ENCODE peak calls at places on chromosomes 3 and 15, in four cellular contexts. One of them, this sample, is unnamed.

GRCh38 chr15:56537881-56538280 is 72.9 kb upstream of the MNS1 start:
- DNase-seq in mesenchymal stem cell: no peak
- DNase-seq in neuronal stem cell: no peak
- DNase-seq in H9: no peak
- DNase-seq in this sample: peak

GRCh38 chr3:37969601-37970100 is 20.9 kb upstream of the VILL start:
- DNase-seq in mesenchymal stem cell: no peak
- DNase-seq in neuronal stem cell: no peak
- DNase-seq in H9: peak
- DNase-seq in this sample: no peak

GRCh38 chr3:42476225-42477160 is 25.9 kb upstream of the VIPR1 start:
- DNase-seq in mesenchymal stem cell: peak
- DNase-seq in neuronal stem cell: no peak
- DNase-seq in H9: no peak
- DNase-seq in this sample: no peak

GRCh38 chr3:152267831-152268500 is 763 bp upstream of the MBNL1 start:
- DNase-seq in mesenchymal stem cell: no peak
- DNase-seq in neuronal stem cell: no peak
- DNase-seq in H9: no peak
- DNase-seq in this sample: no peak

GRCh38 chr3:97827741-97828471 is 6.1 kb downstream of the CRYBG3 start:
- DNase-seq in mesenchymal stem cell: no peak
- DNase-seq in neuronal stem cell: no peak
- DNase-seq in H9: no peak
- DNase-seq in this sample: no peak

GRCh38 chr3:108527827-108528226 is 17.4 kb upstream of the MYH15 start:
- DNase-seq in mesenchymal stem cell: no peak
- DNase-seq in neuronal stem cell: no peak
- DNase-seq in H9: no peak
- DNase-seq in this sample: no peak

GRCh38 chr15:86139828-86140227 is 60.2 kb downstream of the AGBL1 start:
- DNase-seq in mesenchymal stem cell: no peak
- DNase-seq in neuronal stem cell: no peak
- DNase-seq in H9: peak
- DNase-seq in this sample: peak

GRCh38 chr3:114874447-114874846 is 272.6 kb downstream of the ZBTB20 start:
- DNase-seq in mesenchymal stem cell: no peak
- DNase-seq in neuronal stem cell: no peak
- DNase-seq in H9: no peak
- DNase-seq in this sample: no peak

GRCh38 chr15:101167791-101168462 is 83.9 kb downstream of the CHSY1 start:
- DNase-seq in mesenchymal stem cell: peak
- DNase-seq in neuronal stem cell: no peak
- DNase-seq in H9: no peak
- DNase-seq in this sample: peak

GRCh38 chr3:62843508-62843907 is 31.7 kb downstream of the CADPS start:
- DNase-seq in mesenchymal stem cell: no peak
- DNase-seq in neuronal stem cell: no peak
- DNase-seq in H9: no peak
- DNase-seq in this sample: no peak

GRCh38 chr3:62845996-62846395 is 29.2 kb downstream of the CADPS start:
- DNase-seq in mesenchymal stem cell: no peak
- DNase-seq in neuronal stem cell: no peak
- DNase-seq in H9: no peak
- DNase-seq in this sample: no peak
- H3K4ac ChIP-seq in mesenchymal stem cell: no peak
- H3K4ac ChIP-seq in neuronal stem cell: no peak
- H3K4ac ChIP-seq in H9: no peak
- H3K4ac ChIP-seq in this sample: no peak

DNA sequence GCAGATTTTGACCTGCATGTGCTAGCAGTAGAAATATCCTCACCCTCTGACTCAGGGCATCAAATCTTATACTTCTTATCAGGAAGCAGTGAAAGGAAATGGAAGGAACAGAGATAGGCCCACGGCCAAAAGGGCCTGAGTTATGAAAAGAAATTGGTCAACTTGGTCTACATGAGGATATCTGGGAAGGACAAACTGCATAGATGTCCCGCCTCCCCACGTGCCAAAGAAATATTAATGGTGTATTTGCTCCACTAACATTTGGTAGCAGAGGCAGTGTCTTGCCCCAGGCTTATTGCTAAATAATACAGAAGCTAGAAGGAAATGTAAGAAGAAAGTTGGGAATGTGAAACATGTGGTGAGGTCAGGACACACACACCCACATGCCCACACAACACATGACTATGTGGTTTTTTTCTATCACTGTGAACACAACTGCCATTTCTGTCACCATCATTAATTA is 93.5 kb upstream of the COL8A1 start:
- DNase-seq in mesenchymal stem cell: peak
- DNase-seq in neuronal stem cell: no peak
- DNase-seq in H9: no peak
- DNase-seq in this sample: no peak
- H3K4ac ChIP-seq in mesenchymal stem cell: no peak
- H3K4ac ChIP-seq in neuronal stem cell: no peak
- H3K4ac ChIP-seq in H9: no peak
- H3K4ac ChIP-seq in this sample: no peak

DNA sequence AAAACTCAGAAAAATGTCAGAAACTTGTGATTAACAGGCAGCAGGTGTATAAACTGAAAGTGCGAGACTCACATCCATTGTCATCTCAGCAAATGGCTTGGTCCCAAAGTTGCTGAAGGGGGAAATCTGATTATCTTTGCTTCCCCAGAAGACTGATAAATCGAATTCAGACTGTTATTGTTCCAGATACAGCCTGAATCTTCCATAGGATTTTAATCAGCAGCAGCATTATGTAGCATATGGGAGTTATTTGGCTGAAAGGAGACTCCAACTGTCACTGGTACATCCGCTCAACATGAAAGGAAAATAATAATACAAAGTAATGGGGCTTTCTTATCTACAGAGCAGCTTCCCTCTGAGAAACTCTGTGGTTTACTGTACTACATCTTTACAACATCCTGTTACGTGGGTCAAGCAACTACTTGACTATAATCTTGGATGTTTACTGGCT is 550.4 kb upstream of the CCDC54 start:
- DNase-seq in mesenchymal stem cell: peak
- DNase-seq in neuronal stem cell: no peak
- DNase-seq in H9: no peak
- DNase-seq in this sample: peak
- H3K4ac ChIP-seq in mesenchymal stem cell: no peak
- H3K4ac ChIP-seq in neuronal stem cell: no peak
- H3K4ac ChIP-seq in H9: no peak
- H3K4ac ChIP-seq in this sample: no peak

GRCh38 chr3:32819086-32819450 is 1.3 kb downstream of the TRIM71 start:
- DNase-seq in mesenchymal stem cell: no peak
- DNase-seq in neuronal stem cell: no peak
- DNase-seq in H9: no peak
- DNase-seq in this sample: no peak
- H3K4ac ChIP-seq in mesenchymal stem cell: no peak
- H3K4ac ChIP-seq in neuronal stem cell: no peak
- H3K4ac ChIP-seq in H9: no peak
- H3K4ac ChIP-seq in this sample: peak

GRCh38 chr15:62809106-62809967 is 233.2 kb upstream of the TPM1 start:
- DNase-seq in mesenchymal stem cell: peak
- DNase-seq in neuronal stem cell: peak
- DNase-seq in H9: no peak
- DNase-seq in this sample: peak

GRCh38 chr15:62807539-62808130 is 234.9 kb upstream of the TPM1 start:
- DNase-seq in mesenchymal stem cell: no peak
- DNase-seq in neuronal stem cell: no peak
- DNase-seq in H9: peak
- DNase-seq in this sample: peak

GRCh38 chr15:62809968-62810260 is 232.6 kb upstream of the TPM1 start:
- DNase-seq in mesenchymal stem cell: peak
- DNase-seq in neuronal stem cell: no peak
- DNase-seq in H9: no peak
- DNase-seq in this sample: no peak

GRCh38 chr15:62816342-62817059 is 226.0 kb upstream of the TPM1 start:
- DNase-seq in mesenchymal stem cell: peak
- DNase-seq in neuronal stem cell: no peak
- DNase-seq in H9: no peak
- DNase-seq in this sample: no peak

DNA sequence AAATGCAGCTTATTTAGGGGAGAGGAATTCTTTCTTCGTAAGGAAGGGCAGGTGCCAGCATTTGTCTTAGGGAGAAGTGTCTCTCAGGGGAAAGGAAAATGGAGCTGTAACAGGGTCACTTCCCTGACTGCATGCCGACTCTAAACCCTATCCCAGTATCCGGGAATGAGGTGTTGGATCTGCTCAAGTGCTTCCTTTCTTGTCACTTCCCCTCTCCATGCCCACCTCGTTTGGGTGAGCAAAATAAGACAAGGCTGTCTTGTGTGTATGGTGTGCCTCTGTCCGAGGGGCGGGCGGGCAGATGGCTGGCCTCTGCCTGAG is 230.1 kb upstream of the TPM1 start:
- DNase-seq in mesenchymal stem cell: no peak
- DNase-seq in neuronal stem cell: no peak
- DNase-seq in H9: no peak
- DNase-seq in this sample: no peak
- H3K4ac ChIP-seq in mesenchymal stem cell: no peak
- H3K4ac ChIP-seq in neuronal stem cell: no peak
- H3K4ac ChIP-seq in H9: no peak
- H3K4ac ChIP-seq in this sample: no peak

This sample was measured in mesendoderm.